ENCODE peak calls at places on chromosomes 6 and 20, in ten cellular contexts. One of them, this sample, is unnamed.

GRCh38 chr20:5918856-5919633 is 31.3 kb downstream of the TRMT6 start:
- DNase-seq in suprapubic skin: no peak
- DNase-seq in esophagus squamous epithelium: no peak
- DNase-seq in fibroblast of mammary gland: peak; percentile 45
- DNase-seq in RWPE1: peak; percentile 91
- DNase-seq in IMR-90: peak; percentile 44
- DNase-seq in stomach: no peak
- DNase-seq in astrocyte: peak; percentile 69
- DNase-seq in CD4-positive, alpha-beta T cell: no peak
- DNase-seq in thoracic aorta: no peak
- DNase-seq in this sample: no peak

GRCh38 chr6:142387997-142388815 is 86.4 kb downstream of the ADGRG6 start:
- DNase-seq in esophagus squamous epithelium: no peak
- DNase-seq in IMR-90: peak; percentile 74
- DNase-seq in RWPE1: peak; percentile 44
- DNase-seq in suprapubic skin: no peak
- DNase-seq in fibroblast of mammary gland: peak; percentile 68
- DNase-seq in thoracic aorta: no peak
- DNase-seq in astrocyte: peak; percentile 39
- DNase-seq in stomach: no peak
- DNase-seq in CD4-positive, alpha-beta T cell: no peak
- DNase-seq in this sample: no peak

GRCh38 chr6:147366290-147366689 is 142.2 kb upstream of the SAMD5 start:
- DNase-seq in suprapubic skin: no peak
- DNase-seq in esophagus squamous epithelium: no peak
- DNase-seq in stomach: no peak
- DNase-seq in astrocyte: no peak
- DNase-seq in thoracic aorta: no peak
- DNase-seq in CD4-positive, alpha-beta T cell: no peak
- DNase-seq in fibroblast of mammary gland: no peak
- DNase-seq in IMR-90: no peak
- DNase-seq in RWPE1: no peak
- DNase-seq in this sample: no peak

GRCh38 chr6:166775180-166775922 is 148.3 kb upstream of the RPS6KA2 start:
- DNase-seq in esophagus squamous epithelium: no peak
- DNase-seq in stomach: peak; percentile 65
- DNase-seq in fibroblast of mammary gland: peak; percentile 78
- DNase-seq in suprapubic skin: no peak
- DNase-seq in IMR-90: peak; percentile 75
- DNase-seq in CD4-positive, alpha-beta T cell: peak; percentile 51
- DNase-seq in RWPE1: peak; percentile 69
- DNase-seq in astrocyte: peak; percentile 34
- DNase-seq in thoracic aorta: no peak
- DNase-seq in this sample: no peak

GRCh38 chr6:37699138-37699766 is 1.6 kb upstream of the MDGA1 start:
- DNase-seq in IMR-90: no peak
- DNase-seq in fibroblast of mammary gland: no peak
- DNase-seq in suprapubic skin: no peak
- DNase-seq in stomach: peak; percentile 64
- DNase-seq in CD4-positive, alpha-beta T cell: peak; percentile 61
- DNase-seq in RWPE1: no peak
- DNase-seq in esophagus squamous epithelium: no peak
- DNase-seq in thoracic aorta: no peak
- DNase-seq in astrocyte: no peak
- DNase-seq in this sample: no peak

GRCh38 chr20:51497542-51498467 is 44.7 kb downstream of the NFATC2 start:
- DNase-seq in CD4-positive, alpha-beta T cell: peak; percentile 33
- DNase-seq in esophagus squamous epithelium: no peak
- DNase-seq in fibroblast of mammary gland: no peak
- DNase-seq in stomach: no peak
- DNase-seq in IMR-90: peak; percentile 31
- DNase-seq in RWPE1: no peak
- DNase-seq in suprapubic skin: no peak
- DNase-seq in astrocyte: peak; percentile 49
- DNase-seq in thoracic aorta: no peak
- DNase-seq in this sample: no peak

GRCh38 chr6:157107915-157108651 is 215.2 kb downstream of the TMEM242 start:
- DNase-seq in CD4-positive, alpha-beta T cell: no peak
- DNase-seq in RWPE1: peak; percentile 73
- DNase-seq in IMR-90: peak; percentile 98
- DNase-seq in fibroblast of mammary gland: peak; percentile 96
- DNase-seq in suprapubic skin: no peak
- DNase-seq in astrocyte: peak; percentile 96
- DNase-seq in thoracic aorta: no peak
- DNase-seq in stomach: no peak
- DNase-seq in esophagus squamous epithelium: no peak
- DNase-seq in this sample: no peak

GRCh38 chr6:20693466-20694063 is 159.3 kb downstream of the CDKAL1 start:
- DNase-seq in thoracic aorta: no peak
- DNase-seq in stomach: no peak
- DNase-seq in IMR-90: peak; percentile 37
- DNase-seq in esophagus squamous epithelium: no peak
- DNase-seq in RWPE1: no peak
- DNase-seq in fibroblast of mammary gland: peak; percentile 72
- DNase-seq in CD4-positive, alpha-beta T cell: no peak
- DNase-seq in astrocyte: peak; percentile 39
- DNase-seq in suprapubic skin: no peak
- DNase-seq in this sample: no peak

GRCh38 chr6:139308936-139309603 is 17.3 kb upstream of the TXLNB start:
- DNase-seq in suprapubic skin: no peak
- DNase-seq in IMR-90: peak; percentile 85
- DNase-seq in esophagus squamous epithelium: no peak
- DNase-seq in RWPE1: no peak
- DNase-seq in fibroblast of mammary gland: peak; percentile 72
- DNase-seq in astrocyte: peak; percentile 72
- DNase-seq in stomach: peak; percentile 35
- DNase-seq in CD4-positive, alpha-beta T cell: no peak
- DNase-seq in thoracic aorta: no peak
- DNase-seq in this sample: no peak

GRCh38 chr6:21158149-21158548 is 435.4 kb upstream of the SOX4 start:
- DNase-seq in CD4-positive, alpha-beta T cell: no peak
- DNase-seq in thoracic aorta: no peak
- DNase-seq in esophagus squamous epithelium: no peak
- DNase-seq in RWPE1: no peak
- DNase-seq in fibroblast of mammary gland: no peak
- DNase-seq in astrocyte: no peak
- DNase-seq in suprapubic skin: no peak
- DNase-seq in IMR-90: no peak
- DNase-seq in stomach: no peak
- DNase-seq in this sample: no peak

GRCh38 chr6:118284736-118285360 is 263.2 kb upstream of the PLN start:
- DNase-seq in astrocyte: no peak
- DNase-seq in suprapubic skin: no peak
- DNase-seq in IMR-90: peak; percentile 52
- DNase-seq in CD4-positive, alpha-beta T cell: no peak
- DNase-seq in thoracic aorta: no peak
- DNase-seq in esophagus squamous epithelium: no peak
- DNase-seq in RWPE1: no peak
- DNase-seq in fibroblast of mammary gland: peak; percentile 35
- DNase-seq in stomach: no peak
- DNase-seq in this sample: no peak

GRCh38 chr6:21188505-21189223 is 404.9 kb upstream of the SOX4 start:
- DNase-seq in esophagus squamous epithelium: no peak
- DNase-seq in CD4-positive, alpha-beta T cell: no peak
- DNase-seq in astrocyte: no peak
- DNase-seq in fibroblast of mammary gland: no peak
- DNase-seq in IMR-90: no peak
- DNase-seq in suprapubic skin: no peak
- DNase-seq in thoracic aorta: no peak
- DNase-seq in stomach: no peak
- DNase-seq in RWPE1: peak; percentile 54
- DNase-seq in this sample: no peak

GRCh38 chr6:113447088-113447831 is 409.9 kb upstream of the MARCKS start:
- DNase-seq in CD4-positive, alpha-beta T cell: no peak
- DNase-seq in IMR-90: peak; percentile 97
- DNase-seq in RWPE1: peak; percentile 64
- DNase-seq in fibroblast of mammary gland: peak; percentile 94
- DNase-seq in astrocyte: peak; percentile 95
- DNase-seq in suprapubic skin: no peak
- DNase-seq in esophagus squamous epithelium: no peak
- DNase-seq in stomach: no peak
- DNase-seq in thoracic aorta: no peak
- DNase-seq in this sample: no peak

GRCh38 chr6:26330835-26331808 is 33.9 kb upstream of the BTN3A2 start:
- DNase-seq in stomach: no peak
- DNase-seq in IMR-90: peak; percentile 62
- DNase-seq in astrocyte: peak; percentile 32
- DNase-seq in fibroblast of mammary gland: peak; percentile 66
- DNase-seq in thoracic aorta: no peak
- DNase-seq in suprapubic skin: no peak
- DNase-seq in esophagus squamous epithelium: no peak
- DNase-seq in RWPE1: no peak
- DNase-seq in CD4-positive, alpha-beta T cell: peak; percentile 31
- DNase-seq in this sample: no peak

GRCh38 chr20:51036827-51037229 is 13.9 kb upstream of the KCNG1 start:
- DNase-seq in esophagus squamous epithelium: no peak
- DNase-seq in CD4-positive, alpha-beta T cell: no peak
- DNase-seq in IMR-90: no peak
- DNase-seq in stomach: no peak
- DNase-seq in RWPE1: no peak
- DNase-seq in suprapubic skin: no peak
- DNase-seq in astrocyte: no peak
- DNase-seq in thoracic aorta: no peak
- DNase-seq in fibroblast of mammary gland: peak; percentile 52
- DNase-seq in this sample: no peak

GRCh38 chr20:12241065-12241464 is 323.4 kb downstream of the BTBD3 start:
- DNase-seq in astrocyte: no peak
- DNase-seq in fibroblast of mammary gland: no peak
- DNase-seq in esophagus squamous epithelium: no peak
- DNase-seq in thoracic aorta: no peak
- DNase-seq in stomach: no peak
- DNase-seq in RWPE1: no peak
- DNase-seq in suprapubic skin: no peak
- DNase-seq in IMR-90: no peak
- DNase-seq in CD4-positive, alpha-beta T cell: no peak
- DNase-seq in this sample: no peak

GRCh38 chr6:37872385-37872768 is 52.9 kb downstream of the ZFAND3 start:
- DNase-seq in esophagus squamous epithelium: no peak
- DNase-seq in suprapubic skin: no peak
- DNase-seq in IMR-90: no peak
- DNase-seq in fibroblast of mammary gland: no peak
- DNase-seq in thoracic aorta: no peak
- DNase-seq in stomach: no peak
- DNase-seq in astrocyte: no peak
- DNase-seq in RWPE1: no peak
- DNase-seq in CD4-positive, alpha-beta T cell: no peak
- DNase-seq in this sample: no peak

DNA sequence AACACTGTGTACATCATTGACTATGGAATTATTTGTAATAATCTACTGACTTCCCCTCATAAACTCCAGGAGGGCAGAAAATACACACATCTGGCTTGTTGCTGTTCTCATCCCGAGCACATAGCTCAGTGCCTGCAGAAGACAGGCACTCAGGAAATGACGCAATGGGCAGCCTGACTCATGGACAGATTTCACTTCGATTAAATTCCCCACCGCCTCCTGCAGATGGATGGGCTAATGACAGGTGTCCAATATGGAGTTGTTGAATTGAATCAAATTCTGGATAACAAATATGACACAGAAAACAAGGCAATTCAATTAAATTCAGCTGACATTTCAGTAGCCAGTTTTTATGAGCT is 9.1 kb downstream of the ANKRD60 start:
- DNase-seq in suprapubic skin: no peak
- DNase-seq in thoracic aorta: no peak
- DNase-seq in stomach: no peak
- DNase-seq in IMR-90: peak; percentile 87
- DNase-seq in esophagus squamous epithelium: no peak
- DNase-seq in CD4-positive, alpha-beta T cell: no peak
- DNase-seq in fibroblast of mammary gland: peak; percentile 89
- DNase-seq in astrocyte: no peak
- DNase-seq in RWPE1: peak; percentile 60
- DNase-seq in this sample: no peak
- TF ChIP-seq CTCF in suprapubic skin: no peak
- TF ChIP-seq CTCF in thoracic aorta: no peak
- TF ChIP-seq CTCF in stomach: no peak
- TF ChIP-seq CTCF in IMR-90: no peak
- TF ChIP-seq CTCF in esophagus squamous epithelium: no peak
- TF ChIP-seq CTCF in CD4-positive, alpha-beta T cell: no peak
- TF ChIP-seq CTCF in fibroblast of mammary gland: peak; percentile 2
- TF ChIP-seq CTCF in astrocyte: no peak
- TF ChIP-seq CTCF in RWPE1: no peak
- TF ChIP-seq CTCF in this sample: no peak

DNA sequence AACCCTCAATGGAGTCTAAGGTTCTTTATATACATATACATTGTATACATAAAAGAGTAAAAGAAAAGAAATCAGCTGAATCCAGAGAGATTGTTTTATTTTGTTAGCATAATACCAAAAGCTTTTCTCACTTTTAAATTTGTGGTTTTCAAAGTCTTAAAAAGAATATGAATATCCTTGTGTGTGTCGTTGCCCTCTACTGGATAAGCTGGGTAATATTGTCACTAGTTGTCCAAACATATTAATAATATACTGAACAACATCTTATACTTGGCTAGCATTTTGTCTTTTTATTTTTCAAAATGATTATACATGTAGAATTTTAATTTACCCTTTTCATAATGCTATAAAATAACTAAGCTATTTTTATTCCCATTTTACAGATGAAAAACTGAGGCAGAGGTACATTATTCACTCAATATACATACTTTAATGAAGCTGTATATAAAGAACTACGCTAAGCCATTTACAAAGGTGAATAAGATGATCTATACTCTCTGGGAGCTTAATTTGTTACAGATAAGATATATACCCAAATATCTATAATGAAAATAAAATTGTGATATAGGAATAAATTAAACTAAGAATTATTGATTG is 531.7 kb downstream of the TFAP2B start:
- DNase-seq in fibroblast of mammary gland: peak; percentile 12
- DNase-seq in CD4-positive, alpha-beta T cell: no peak
- DNase-seq in thoracic aorta: no peak
- DNase-seq in suprapubic skin: no peak
- DNase-seq in IMR-90: no peak
- DNase-seq in astrocyte: no peak
- DNase-seq in esophagus squamous epithelium: no peak
- DNase-seq in stomach: no peak
- DNase-seq in RWPE1: peak; percentile 10
- DNase-seq in this sample: no peak
- TF ChIP-seq CTCF in fibroblast of mammary gland: peak; percentile 20
- TF ChIP-seq CTCF in CD4-positive, alpha-beta T cell: no peak
- TF ChIP-seq CTCF in thoracic aorta: no peak
- TF ChIP-seq CTCF in suprapubic skin: peak; percentile 24
- TF ChIP-seq CTCF in IMR-90: peak; percentile 38
- TF ChIP-seq CTCF in astrocyte: peak; percentile 36
- TF ChIP-seq CTCF in esophagus squamous epithelium: peak; percentile 30
- TF ChIP-seq CTCF in stomach: peak; percentile 26
- TF ChIP-seq CTCF in RWPE1: no peak
- TF ChIP-seq CTCF in this sample: peak; percentile 87

GRCh38 chr6:35370124-35370741 is 27.9 kb downstream of the PPARD start:
- DNase-seq in thoracic aorta: peak; percentile 78
- DNase-seq in stomach: peak; percentile 40
- DNase-seq in suprapubic skin: peak; percentile 85
- DNase-seq in RWPE1: peak; percentile 91
- DNase-seq in IMR-90: peak; percentile 95
- DNase-seq in astrocyte: peak; percentile 96
- DNase-seq in esophagus squamous epithelium: no peak
- DNase-seq in fibroblast of mammary gland: peak; percentile 97
- DNase-seq in CD4-positive, alpha-beta T cell: no peak
- DNase-seq in this sample: peak; percentile 92
- TF ChIP-seq CTCF in thoracic aorta: no peak
- TF ChIP-seq CTCF in stomach: no peak
- TF ChIP-seq CTCF in suprapubic skin: no peak
- TF ChIP-seq CTCF in RWPE1: no peak
- TF ChIP-seq CTCF in IMR-90: no peak
- TF ChIP-seq CTCF in astrocyte: no peak
- TF ChIP-seq CTCF in esophagus squamous epithelium: no peak
- TF ChIP-seq CTCF in fibroblast of mammary gland: no peak
- TF ChIP-seq CTCF in CD4-positive, alpha-beta T cell: no peak
- TF ChIP-seq CTCF in this sample: no peak

GRCh38 chr6:2354138-2354491 is 108.7 kb upstream of the GMDS start:
- DNase-seq in suprapubic skin: no peak
- DNase-seq in CD4-positive, alpha-beta T cell: no peak
- DNase-seq in IMR-90: no peak
- DNase-seq in stomach: no peak
- DNase-seq in RWPE1: no peak
- DNase-seq in fibroblast of mammary gland: no peak
- DNase-seq in astrocyte: no peak
- DNase-seq in esophagus squamous epithelium: no peak
- DNase-seq in thoracic aorta: no peak
- DNase-seq in this sample: no peak
- TF ChIP-seq CTCF in suprapubic skin: no peak
- TF ChIP-seq CTCF in CD4-positive, alpha-beta T cell: peak; percentile 17
- TF ChIP-seq CTCF in IMR-90: no peak
- TF ChIP-seq CTCF in stomach: no peak
- TF ChIP-seq CTCF in RWPE1: peak; percentile 49
- TF ChIP-seq CTCF in fibroblast of mammary gland: no peak
- TF ChIP-seq CTCF in astrocyte: no peak
- TF ChIP-seq CTCF in esophagus squamous epithelium: no peak
- TF ChIP-seq CTCF in thoracic aorta: no peak
- TF ChIP-seq CTCF in this sample: peak; percentile 25